ENCODE peak calls at places on chromosomes 3 and 15, in seven cellular contexts. Y is epithelial cell of esophagus; E is anterior cingulate cortex; U is immature natural killer cell; A is AG04450; C is activated CD8-positive, alpha-beta memory T cell treated with anti-CD3 and anti-CD28 coated beads for 48 hours; H is A172. N is an unnamed sample.

GRCh38 chr15:78110916-78111475 is 18.6 kb downstream of the SH2D7 start:
- DNase-seq in Y (no peak), E (no peak), U (no peak), A (no peak), C (no peak), H (no peak), N (no peak)

GRCh38 chr15:67955256-67955655 is 98.9 kb upstream of the PIAS1 start:
- DNase-seq in Y (no peak), E (no peak), U (no peak), A (no peak), C (no peak), H (no peak), N (no peak)

GRCh38 chr3:32076566-32076965 is 29.9 kb upstream of the GPD1L start:
- DNase-seq in Y (no peak), E (no peak), U (no peak), A (no peak), C (no peak), H (peak; percentile 66), N (no peak)

GRCh38 chr15:54990793-54991192 is 205.9 kb downstream of the RSL24D1 start:
- DNase-seq in Y (no peak), E (no peak), U (no peak), A (no peak), C (no peak), H (no peak), N (no peak)

GRCh38 chr15:31457161-31457560 is 130.5 kb downstream of the KLF13 start:
- DNase-seq in Y (peak; percentile 89), E (no peak), U (no peak), A (no peak), C (no peak), H (no peak), N (no peak)

GRCh38 chr3:188049890-188050530 is 103.9 kb upstream of the LPP start:
- DNase-seq in Y (no peak), E (no peak), U (peak; percentile 28), A (no peak), C (no peak), H (no peak), N (no peak)

GRCh38 chr15:42232606-42233005 is 24.5 kb upstream of the VPS39 start:
- DNase-seq in Y (no peak), E (no peak), U (no peak), A (no peak), C (no peak), H (no peak), N (no peak)

GRCh38 chr15:63509933-63510547 is 5.6 kb downstream of the USP3 start:
- DNase-seq in Y (peak; percentile 73), E (no peak), U (no peak), A (no peak), C (no peak), H (no peak), N (no peak)

GRCh38 chr15:90217671-90218394 is 15.9 kb downstream of the CIB1 start:
- DNase-seq in Y (no peak), E (no peak), U (no peak), A (no peak), C (no peak), H (no peak), N (no peak)

N was measured in hypothalamus.